ENCODE peak calls at places on chromosomes 1 and 21, in six cellular contexts. O is keratinocyte, N is neuronal stem cell, W is lower lobe of right lung, Y is IMR-90, C is transverse colon. S is an unnamed sample.

GRCh38 chr1:234610061-234610581 is at the start of gene IRF2BP2:
- DNase-seq in O (no peak), N (peak; percentile 83), W (peak; percentile 90), Y (peak; percentile 80), C (peak; percentile 86), S (peak; percentile 73)

GRCh38 chr1:89962742-89963075 is 32.2 kb upstream of the ZNF326 start:
- DNase-seq in O (no peak), N (no peak), W (no peak), Y (peak; percentile 64), C (no peak), S (no peak)

GRCh38 chr1:162080472-162081015 is 11.1 kb downstream of the NOS1AP start:
- DNase-seq in O (no peak), N (no peak), W (no peak), Y (no peak), C (no peak), S (no peak)

GRCh38 chr1:158998781-158999161 is 10.9 kb upstream of the IFI16 start:
- DNase-seq in O (no peak), N (peak; percentile 65), W (peak; percentile 58), Y (peak; percentile 61), C (peak; percentile 26), S (no peak)

GRCh38 chr21:34983680-34984086 is 65.4 kb downstream of the RUNX1 start:
- DNase-seq in O (no peak), N (no peak), W (no peak), Y (peak; percentile 63), C (no peak), S (peak; percentile 27)

GRCh38 chr1:226800763-226801380 is 61.8 kb upstream of the ITPKB start:
- DNase-seq in O (no peak), N (no peak), W (no peak), Y (no peak), C (no peak), S (no peak)

GRCh38 chr1:236051107-236051885 is 13.6 kb downstream of the NID1 start:
- DNase-seq in O (no peak), N (no peak), W (no peak), Y (peak; percentile 55), C (no peak), S (no peak)

GRCh38 chr1:218164111-218164929 is 120.8 kb upstream of the RRP15 start:
- DNase-seq in O (no peak), N (peak; percentile 65), W (peak; percentile 48), Y (peak; percentile 12), C (peak; percentile 37), S (no peak)

GRCh38 chr1:24315391-24315790 is 3.8 kb upstream of the GRHL3 start:
- DNase-seq in O (no peak), N (no peak), W (no peak), Y (no peak), C (no peak), S (no peak)

GRCh38 chr1:29122662-29122986 is 1.1 kb downstream of the TMEM200B start:
- DNase-seq in O (no peak), N (peak; percentile 31), W (peak; percentile 50), Y (peak; percentile 67), C (peak; percentile 55), S (no peak)
- H3K4me3 ChIP-seq in O (peak overlapping the region; percentile 35), N (no peak overlapping the region), W (peak overlapping the region; percentile 70), Y (peak overlapping the region; percentile 54), C (peak overlapping the region; percentile 67), S (peak overlapping the region; percentile 54)

DNA sequence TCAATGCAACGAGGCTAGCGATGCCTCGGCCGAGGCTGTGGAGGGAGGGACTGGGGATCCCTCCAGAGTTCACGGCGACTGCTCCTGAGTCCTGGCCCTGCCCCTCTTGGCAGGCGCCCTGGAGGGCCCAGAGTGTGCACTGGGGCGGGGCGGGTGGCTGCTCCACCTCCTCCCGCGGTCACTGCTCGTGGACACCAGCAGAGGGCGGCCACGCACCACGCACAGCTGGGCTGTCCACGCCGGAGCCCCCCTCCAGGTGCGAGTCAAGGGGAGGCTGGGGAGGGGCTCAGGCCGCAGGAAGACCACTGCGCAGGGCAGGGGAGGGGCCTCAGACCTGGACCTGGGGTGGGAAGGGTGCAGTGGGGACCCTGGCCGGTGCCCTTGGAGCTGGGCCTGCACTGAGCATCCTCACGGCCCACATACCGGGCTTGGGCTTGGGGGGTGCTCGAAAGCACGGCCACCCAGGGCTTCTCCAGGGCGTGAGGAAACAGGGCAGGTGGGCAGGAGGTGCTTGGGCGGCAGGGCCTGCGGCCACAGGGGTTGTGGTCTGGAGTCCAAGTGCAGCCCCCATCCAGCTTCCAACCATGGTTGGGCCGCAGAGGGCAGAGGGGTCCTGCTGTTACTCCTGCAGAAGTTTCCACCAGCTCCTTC is 20.6 kb upstream of the TTC34 start:
- DNase-seq in O (no peak), N (no peak), W (peak; percentile 61), Y (no peak), C (peak; percentile 32), S (peak; percentile 14)
- H3K9me3 ChIP-seq in O (peaks cover 15% of the 10 kb centered on the region), N (no peaks in the 10 kb centered on the region), W (no peaks in the 10 kb centered on the region), Y (peaks cover 73% of the 10 kb centered on the region), C (no peaks in the 10 kb centered on the region), S (no peaks in the 10 kb centered on the region)

GRCh38 chr1:54850082-54850730 is 36.8 kb downstream of the DHCR24 start:
- DNase-seq in O (no peak), N (no peak), W (no peak), Y (peak; percentile 40), C (no peak), S (no peak)
- H3K4me1 ChIP-seq in O (peaks cover 19% of the 10 kb centered on the region), N (no peaks in the 10 kb centered on the region), W (no peaks in the 10 kb centered on the region), Y (peaks cover 18% of the 10 kb centered on the region), C (no peaks in the 10 kb centered on the region), S (no peaks in the 10 kb centered on the region)

GRCh38 chr21:29606613-29607012 is 307.9 kb downstream of the BACH1 start:
- DNase-seq in O (no peak), N (no peak), W (no peak), Y (no peak), C (no peak), S (no peak)
- H3K4me3 ChIP-seq in O (no peak overlapping the region), N (no peak overlapping the region), W (no peak overlapping the region), Y (no peak overlapping the region), C (no peak overlapping the region), S (no peak overlapping the region)

S was measured in effector memory CD4-positive, alpha-beta T cell.